ENCODE peak calls at places on chromosomes 1 and 21, in eight cellular contexts. A, J, E, V, Y, W, T and Z are unnamed samples. For H3K4me1, the result is how much of the 10 kb centered on the place peaks cover.

GRCh38 chr1:204545881-204546280 is 29.7 kb downstream of the MDM4 start:
- DNase-seq in A (no peak), J (peak), E (no peak), V (no peak), Y (no peak), W (peak), T (no peak), Z (no peak)

GRCh38 chr1:54218883-54219687 is 19.1 kb downstream of the MRPL37 start:
- DNase-seq in A (no peak), J (no peak), E (no peak), V (no peak), Y (no peak), W (no peak), T (no peak), Z (no peak)

GRCh38 chr1:7538033-7538432 is 233.1 kb upstream of the VAMP3 start:
- DNase-seq in A (no peak), J (no peak), E (no peak), V (no peak), Y (no peak), W (no peak), T (no peak), Z (no peak)

GRCh38 chr1:218025454-218025853 is 259.6 kb upstream of the RRP15 start:
- DNase-seq in A (no peak), J (no peak), E (no peak), V (no peak), Y (no peak), W (no peak), T (no peak), Z (no peak)

GRCh38 chr1:77548285-77548684 is 134.2 kb downstream of the ZZZ3 start:
- DNase-seq in A (no peak), J (no peak), E (no peak), V (no peak), Y (no peak), W (no peak), T (no peak), Z (no peak)

GRCh38 chr1:3105167-3105863 is 36.3 kb downstream of the PRDM16 start:
- DNase-seq in A (peak), J (no peak), E (no peak), V (peak), Y (peak), W (no peak), T (peak), Z (no peak)

GRCh38 chr21:43921602-43921978 is 56.6 kb downstream of the AGPAT3 start:
- DNase-seq in A (peak), J (no peak), E (no peak), V (no peak), Y (no peak), W (peak), T (no peak), Z (no peak)

GRCh38 chr1:57061369-57061768 is 95.6 kb upstream of the C8B start:
- DNase-seq in A (no peak), J (no peak), E (no peak), V (no peak), Y (no peak), W (no peak), T (no peak), Z (no peak)

GRCh38 chr1:52365091-52365745 is 787 bp downstream of the CC2D1B start:
- DNase-seq in A (peak), J (peak), E (peak), V (peak), Y (peak), W (no peak), T (no peak), Z (peak)

GRCh38 chr1:201295861-201296260 is 12.6 kb downstream of the PKP1 start:
- DNase-seq in A (no peak), J (no peak), E (no peak), V (no peak), Y (no peak), W (no peak), T (no peak), Z (no peak)

GRCh38 chr1:197336571-197336970 is 68.5 kb downstream of the CRB1 start:
- DNase-seq in A (no peak), J (no peak), E (no peak), V (no peak), Y (no peak), W (no peak), T (no peak), Z (no peak)

GRCh38 chr1:167489581-167490340 is 28.6 kb downstream of the CD247 start:
- DNase-seq in A (peak), J (no peak), E (no peak), V (no peak), Y (peak), W (peak), T (peak), Z (no peak)

GRCh38 chr1:167490765-167491164 is 27.6 kb downstream of the CD247 start:
- DNase-seq in A (no peak), J (no peak), E (no peak), V (no peak), Y (no peak), W (no peak), T (no peak), Z (no peak)

GRCh38 chr1:167492509-167492910 is 25.8 kb downstream of the CD247 start:
- DNase-seq in A (no peak), J (no peak), E (no peak), V (no peak), Y (no peak), W (no peak), T (no peak), Z (no peak)

GRCh38 chr1:167491586-167492408 is 26.5 kb downstream of the CD247 start:
- DNase-seq in A (peak), J (peak), E (no peak), V (no peak), Y (no peak), W (no peak), T (no peak), Z (no peak)

GRCh38 chr1:167493372-167493771 is 25.0 kb downstream of the CD247 start:
- DNase-seq in A (no peak), J (no peak), E (no peak), V (no peak), Y (no peak), W (no peak), T (no peak), Z (no peak)
- H3K4me1 ChIP-seq in A (under half), J (under half), E (under half), V (under half), Y (under half), W (half or more), T (under half), Z (under half)

DNA sequence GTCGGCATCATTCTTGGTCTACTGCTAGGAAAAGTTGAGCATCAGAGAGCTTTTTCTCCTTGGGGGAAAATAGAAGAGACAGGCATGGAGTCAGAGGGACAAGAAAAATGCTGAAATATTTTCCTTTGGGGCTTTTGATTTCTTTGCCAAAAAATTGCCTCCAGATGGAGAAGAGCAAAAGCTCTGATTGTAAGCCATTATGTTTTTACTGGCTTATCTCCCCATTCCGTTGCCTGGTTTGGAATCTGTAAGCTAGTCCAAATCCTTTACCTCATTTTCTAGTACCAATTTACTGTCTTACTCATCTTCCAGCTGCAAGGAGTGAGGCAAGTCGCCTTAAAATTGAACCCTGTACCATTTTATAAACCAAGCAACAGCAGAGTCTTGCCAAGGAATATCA is 23.3 kb upstream of the NBL1 start:
- DNase-seq in A (no peak), J (no peak), E (no peak), V (no peak), Y (no peak), W (no peak), T (no peak), Z (no peak)
- H3K4me1 ChIP-seq in A (under half), J (under half), E (under half), V (under half), Y (under half), W (under half), T (under half), Z (under half)

DNA sequence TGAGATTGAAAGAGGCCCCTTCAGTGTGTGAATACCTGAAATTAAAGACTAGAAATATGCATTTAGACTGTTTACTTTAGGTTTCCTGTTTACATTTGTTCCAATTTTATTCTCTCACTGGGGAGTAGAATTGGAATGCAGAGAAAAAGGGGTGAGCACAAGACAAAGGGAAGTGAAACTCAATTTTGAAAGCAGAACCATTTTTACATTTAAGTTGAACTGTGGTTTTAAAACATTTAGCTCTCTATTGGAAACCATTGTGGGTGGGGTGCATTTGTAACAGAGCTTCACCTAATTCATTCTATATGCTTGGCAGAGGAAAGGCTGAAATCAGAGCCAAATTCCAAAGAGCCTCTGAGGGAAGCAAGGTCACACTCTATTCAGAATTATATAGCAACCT is 235.3 kb upstream of the C1orf105 start:
- DNase-seq in A (peak), J (peak), E (no peak), V (no peak), Y (no peak), W (no peak), T (no peak), Z (peak)
- H3K4me1 ChIP-seq in A (under half), J (under half), E (under half), V (under half), Y (under half), W (under half), T (under half), Z (under half)

GRCh38 chr1:75787524-75787923 is 1.5 kb downstream of the RABGGTB start:
- DNase-seq in A (no peak), J (no peak), E (no peak), V (no peak), Y (no peak), W (peak), T (no peak), Z (peak)
- H3K4me1 ChIP-seq in A (under half), J (under half), E (under half), V (under half), Y (under half), W (half or more), T (under half), Z (half or more)

DNA sequence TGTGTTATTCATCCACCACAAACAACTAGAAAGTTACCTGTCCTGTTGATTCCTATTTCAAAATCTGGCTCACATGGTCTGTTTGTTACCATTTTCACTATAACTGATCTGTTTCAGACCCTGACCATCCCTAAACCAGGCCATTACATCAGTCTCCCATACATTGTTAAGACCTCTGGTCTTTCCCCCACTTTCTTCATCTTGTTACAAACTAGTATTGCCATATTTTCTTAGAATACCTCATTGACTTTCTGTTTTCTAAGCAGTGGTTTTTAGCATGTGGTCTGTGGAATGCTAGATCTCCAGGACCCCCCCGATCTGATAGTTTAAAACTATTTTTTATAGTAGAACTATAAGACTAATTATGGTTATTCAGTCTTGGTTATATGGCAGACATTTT is 185.4 kb downstream of the RASAL2 start:
- DNase-seq in A (no peak), J (no peak), E (no peak), V (no peak), Y (no peak), W (no peak), T (no peak), Z (no peak)
- H3K4me1 ChIP-seq in A (half or more), J (under half), E (under half), V (under half), Y (under half), W (under half), T (under half), Z (under half)